ENCODE peak calls at places on chromosomes 4 and X, in five cellular contexts. L is HCT116, Z is neural progenitor cell, J is GM23248, P is GM23338. U is an unnamed sample.

GRCh38 chr4:8831221-8832129 is 40.2 kb downstream of the HMX1 start:
- DNase-seq in J (no peak), Z (no peak), P (no peak), L (no peak), U (no peak)

GRCh38 chr4:121668368-121669162 is 28.2 kb downstream of the ANXA5 start:
- DNase-seq in Z (no peak), P (no peak), L (no peak), J (peak), U (peak)

GRCh38 chr4:182894681-182895275 is 22.4 kb downstream of the DCTD start:
- DNase-seq in J (no peak), P (no peak), Z (no peak), L (no peak), U (no peak)

GRCh38 chr4:18020145-18020670 is 1.3 kb downstream of the LCORL start:
- DNase-seq in P (peak), Z (peak), J (peak), L (no peak), U (peak)

GRCh38 chr4:13829457-13829856 is 201.9 kb upstream of the BOD1L1 start:
- DNase-seq in Z (no peak), J (no peak), L (no peak), P (no peak), U (no peak)

GRCh38 chr4:139857021-139857420 is 191.4 kb downstream of the MGST2 start:
- DNase-seq in P (no peak), Z (peak), J (no peak), L (no peak), U (peak)

GRCh38 chrX:38055170-38055847 is 49.0 kb downstream of the SYTL5 start:
- DNase-seq in J (peak), P (no peak), L (no peak), Z (no peak), U (peak)

GRCh38 chrX:19686876-19687275 is 171.6 kb upstream of the MAP3K15 start:
- DNase-seq in J (no peak), P (no peak), Z (no peak), L (no peak), U (no peak)

GRCh38 chrX:12570859-12571501 is 220.2 kb upstream of the PRPS2 start:
- DNase-seq in J (no peak), L (no peak), P (peak), Z (no peak), U (no peak)

GRCh38 chrX:2933125-2933900 is 4.2 kb upstream of the ARSD start:
- DNase-seq in Z (no peak), L (no peak), P (no peak), J (no peak), U (peak)

GRCh38 chr4:98976716-98977115 is 18.8 kb upstream of the METAP1 start:
- DNase-seq in P (no peak), J (peak), Z (no peak), L (no peak), U (peak)

GRCh38 chr4:108049406-108049805 is 59.7 kb downstream of the HADH start:
- DNase-seq in L (no peak), J (no peak), Z (no peak), P (no peak), U (no peak)

GRCh38 chrX:27815209-27815608 is 7.4 kb downstream of the MAGEB10 start:
- DNase-seq in Z (no peak), P (no peak), L (peak), J (no peak), U (peak)

GRCh38 chrX:18465051-18465450 is 39.6 kb downstream of the CDKL5 start:
- DNase-seq in L (no peak), J (no peak), Z (no peak), P (no peak), U (peak)

GRCh38 chr4:156322592-156322991 is 368.9 kb upstream of the CTSO start:
- DNase-seq in L (peak), J (peak), Z (no peak), P (no peak), U (peak)

GRCh38 chrX:151563449-151563848 is at the start of gene PASD1:
- DNase-seq in Z (no peak), P (no peak), J (no peak), L (no peak), U (no peak)

GRCh38 chr4:77092832-77093800 is 17.3 kb upstream of the CCNI start:
- DNase-seq in L (no peak), P (no peak), Z (no peak), J (peak), U (peak)

GRCh38 chrX:42119076-42119475 is 195.7 kb upstream of the CASK start:
- DNase-seq in Z (no peak), L (peak), P (no peak), J (peak), U (peak)

GRCh38 chrX:42375080-42375479 is 402.9 kb downstream of the PPP1R2C start:
- DNase-seq in P (no peak), Z (no peak), L (no peak), J (no peak), U (no peak)

GRCh38 chr4:11525085-11525484 is 96.4 kb upstream of the HS3ST1 start:
- DNase-seq in J (no peak), P (no peak), Z (no peak), L (no peak), U (no peak)

GRCh38 chrX:9604111-9604907 is 139.5 kb downstream of the TBL1X start:
- DNase-seq in L (no peak), J (peak), Z (no peak), P (no peak), U (no peak)

GRCh38 chr4:174550541-174550940 is 28.3 kb upstream of the HPGD start:
- DNase-seq in Z (peak), L (no peak), J (no peak), P (peak), U (no peak)

GRCh38 chr4:174553828-174554227 is 31.5 kb upstream of the HPGD start:
- DNase-seq in L (no peak), P (no peak), J (peak), Z (no peak), U (peak)

GRCh38 chr4:174545268-174545667 is 23.0 kb upstream of the HPGD start:
- DNase-seq in L (no peak), Z (no peak), P (no peak), J (no peak), U (no peak)

GRCh38 chr4:174554329-174554728 is 32.0 kb upstream of the HPGD start:
- DNase-seq in J (no peak), L (no peak), P (no peak), Z (no peak), U (peak)

DNA sequence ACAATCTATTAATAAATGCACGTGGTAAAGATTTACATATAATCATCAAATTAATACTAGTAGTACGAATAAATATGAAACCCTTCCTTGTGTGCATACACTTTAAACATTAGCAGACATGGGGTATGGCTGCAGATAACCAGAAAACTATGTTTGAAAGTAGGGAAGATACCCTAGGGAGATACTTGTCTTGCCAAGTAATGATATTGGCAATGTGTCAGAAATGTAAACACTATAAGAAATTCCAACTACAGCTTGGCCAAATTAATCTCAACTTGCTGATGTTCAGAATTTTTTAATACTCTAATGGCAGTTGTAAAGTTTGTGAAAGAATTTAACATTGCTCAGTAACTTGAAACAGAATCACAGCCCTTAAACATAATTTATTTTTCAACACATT is 27.4 kb upstream of the HPGD start:
- DNase-seq in J (no peak), Z (no peak), P (no peak), L (no peak), U (peak)
- TF ChIP-seq EZH2phosphoT487 in J (no peak), Z (no peak), P (no peak), L (no peak), U (no peak)

GRCh38 chr4:153259679-153260078 is 55.4 kb downstream of the TRIM2 start:
- DNase-seq in P (peak), L (no peak), J (no peak), Z (no peak), U (no peak)
- TF ChIP-seq EZH2 in P (no peak), L (no peak), J (no peak), Z (no peak), U (no peak)

DNA sequence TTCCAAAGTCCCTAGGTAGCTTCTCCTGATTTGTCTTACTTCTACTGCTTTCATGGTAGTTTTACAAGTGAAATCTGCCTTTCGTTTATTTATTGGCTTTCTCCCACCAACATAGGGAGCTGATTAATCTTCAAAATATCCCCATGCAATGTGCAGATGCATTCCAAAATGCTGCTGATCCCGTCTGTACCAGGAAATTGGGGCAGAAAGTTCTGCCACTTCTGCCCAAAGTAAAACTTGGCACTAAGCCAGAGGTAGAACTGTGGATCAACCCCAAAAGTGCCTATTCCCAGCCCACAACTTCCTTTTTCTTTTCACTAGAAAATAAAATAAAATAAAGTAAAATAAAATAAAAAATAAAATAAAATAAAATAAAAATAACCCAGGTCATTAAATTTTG is 47.3 kb upstream of the PPARGC1A start:
- DNase-seq in Z (no peak), L (no peak), P (no peak), J (peak), U (no peak)
- TF ChIP-seq EZH2phosphoT487 in Z (no peak), L (no peak), P (no peak), J (no peak), U (no peak)

DNA sequence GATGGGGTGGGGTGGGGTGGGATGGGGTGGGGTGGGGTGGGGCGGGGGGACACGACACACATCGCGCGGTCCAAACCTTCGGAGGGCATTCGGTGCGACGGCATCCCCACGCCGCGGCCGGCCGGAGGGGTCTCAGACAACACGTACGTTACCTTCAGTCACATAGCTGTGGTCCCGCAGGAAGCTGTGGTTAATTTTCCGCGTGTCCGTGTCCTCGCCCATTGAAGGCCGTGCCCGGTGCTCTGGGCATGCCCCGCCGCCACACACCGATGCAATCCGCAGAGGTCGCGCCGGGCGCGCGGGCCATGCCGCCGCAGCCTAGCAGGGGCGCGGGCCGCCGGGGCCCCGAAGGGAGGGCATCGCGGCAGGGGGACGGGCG is 417 bp downstream of the PPP2R2C start:
- DNase-seq in L (no peak), J (no peak), P (no peak), Z (no peak), U (no peak)
- TF ChIP-seq EZH2 in L (no peak), J (no peak), P (no peak), Z (peak), U (no peak)

DNA sequence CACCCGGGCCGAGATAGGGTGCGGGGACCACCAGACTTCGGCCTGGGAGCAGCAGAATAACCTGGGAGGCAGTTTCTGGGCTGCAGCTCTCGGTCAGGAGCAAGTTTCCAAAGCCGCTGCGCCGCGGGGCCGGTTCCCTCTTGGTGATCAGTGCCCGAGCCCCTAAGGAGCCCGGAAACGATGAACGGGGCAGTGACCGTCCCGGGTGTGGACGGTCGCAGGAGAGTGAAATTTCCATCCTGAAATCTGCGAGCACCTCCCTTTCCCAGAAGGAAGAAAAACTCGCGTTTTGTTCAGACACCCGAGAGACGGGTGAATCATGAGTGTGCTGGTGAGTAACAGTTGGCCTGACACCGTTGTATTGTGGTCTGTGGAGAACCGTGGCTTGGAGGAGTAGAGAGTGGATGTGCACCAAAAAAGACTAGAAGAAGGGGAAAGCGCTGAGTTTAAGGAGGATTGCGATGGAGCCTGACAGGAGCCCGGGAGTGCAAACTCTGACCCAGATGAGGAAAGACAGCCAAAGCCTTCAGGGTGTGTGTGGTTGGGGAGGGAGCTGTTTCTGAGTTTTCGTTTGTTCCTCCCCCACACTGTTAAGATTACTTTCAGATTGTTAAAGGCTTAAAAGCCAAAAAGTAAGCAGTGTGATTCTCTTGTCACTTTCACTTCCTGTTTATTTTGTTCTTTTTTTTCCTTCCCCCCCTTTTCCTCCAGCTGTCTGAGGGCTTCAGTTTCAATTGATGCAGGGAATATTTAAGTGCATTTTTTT is 824 bp downstream of the MCUB start:
- DNase-seq in P (peak), L (no peak), Z (peak), J (peak), U (peak)
- TF ChIP-seq EZH2phosphoT487 in P (no peak), L (no peak), Z (no peak), J (no peak), U (no peak)

GRCh38 chr4:64230709-64231310 is 178.4 kb downstream of the TECRL start:
- DNase-seq in L (peak), Z (peak), P (peak), J (peak), U (peak)
- TF ChIP-seq EZH2 in L (no peak), Z (no peak), P (no peak), J (no peak), U (no peak)

U was measured in PC-3.